ENCODE peak calls at places on chromosomes 6 and 20, in eight cellular contexts. P is T-helper 17 cell; X is left cardiac atrium; Q is astrocyte of the spinal cord; L is GDM1; C is activated CD8-positive, alpha-beta T cell treated with anti-CD3 and anti-CD28 coated beads for 36 hours; U is iris pigment epithelial cell; H is PC-3. V is an unnamed sample.

GRCh38 chr6:10421508-10422281 is 6.8 kb upstream of the TFAP2A start:
- DNase-seq in C (no peak), Q (no peak), L (no peak), X (no peak), P (no peak), U (no peak), H (no peak), V (no peak)

GRCh38 chr6:127481628-127482027 is 22.4 kb upstream of the KIAA0408 start:
- DNase-seq in U (peak; percentile 65), X (no peak), H (peak; percentile 68), C (no peak), Q (peak; percentile 75), P (no peak), L (no peak), V (peak; percentile 73)

GRCh38 chr6:43368517-43369160 is 808 bp downstream of the ZNF318 start:
- DNase-seq in U (peak; percentile 49), X (peak; percentile 65), C (no peak), L (no peak), Q (peak; percentile 32), H (peak; percentile 39), P (no peak), V (peak; percentile 49)

GRCh38 chr6:15897063-15897934 is 231.6 kb upstream of the MYLIP start:
- DNase-seq in H (no peak), P (no peak), Q (no peak), L (no peak), C (no peak), X (peak; percentile 33), U (peak; percentile 58), V (peak; percentile 88)

GRCh38 chr6:4543596-4543995 is 232.6 kb upstream of the CDYL start:
- DNase-seq in Q (no peak), P (no peak), H (no peak), L (no peak), X (no peak), C (no peak), U (peak; percentile 9), V (peak; percentile 69)

GRCh38 chr6:20212392-20213111 is at the start of gene MBOAT1:
- DNase-seq in C (peak; percentile 67), P (peak; percentile 56), L (peak; percentile 93), X (peak; percentile 94), U (peak; percentile 92), H (peak; percentile 93), Q (peak; percentile 94), V (peak; percentile 92)

GRCh38 chr6:349491-349921 is 42.0 kb upstream of the IRF4 start:
- DNase-seq in X (no peak), P (no peak), Q (no peak), C (no peak), U (no peak), H (no peak), L (no peak), V (no peak)

GRCh38 chr20:14720251-14720650 is 382.8 kb upstream of the FLRT3 start:
- DNase-seq in U (no peak), C (no peak), Q (no peak), H (peak; percentile 52), L (no peak), X (no peak), P (no peak), V (peak; percentile 15)

GRCh38 chr6:142884214-142885035 is 60.6 kb downstream of the HIVEP2 start:
- DNase-seq in H (no peak), C (no peak), P (no peak), U (no peak), L (no peak), X (no peak), Q (no peak), V (peak; percentile 17)

GRCh38 chr20:61761453-61762207 is 304.1 kb downstream of the TAF4 start:
- DNase-seq in L (no peak), U (no peak), H (no peak), Q (no peak), X (no peak), C (no peak), P (no peak), V (no peak)

GRCh38 chr6:107047807-107048206 is 19.8 kb downstream of the MTRES1 start:
- DNase-seq in X (no peak), L (no peak), Q (no peak), U (no peak), P (no peak), H (no peak), C (no peak), V (no peak)